ENCODE peak calls at places on chromosomes 13 and 19, in four cellular contexts. B is K562, N is GM12878, L is HepG2. G is an unnamed sample.

GRCh38 chr19:42693760-42694350 is 46.4 kb downstream of the PSG3 start:
- DNase-seq in B (peak), N (no peak), L (peak), G (peak)

GRCh38 chr13:43036386-43037220 is 13.2 kb downstream of the DNAJC15 start:
- DNase-seq in B (no peak), N (no peak), L (no peak), G (no peak)

GRCh38 chr13:99812611-99813010 is 159.0 kb downstream of the ZIC5 start:
- DNase-seq in B (no peak), N (no peak), L (no peak), G (no peak)

GRCh38 chr13:42277618-42278276 is 5.8 kb downstream of the AKAP11 start:
- DNase-seq in B (no peak), N (no peak), L (no peak), G (no peak)

GRCh38 chr19:14542721-14543328 is 13.4 kb downstream of the TECR start:
- DNase-seq in B (peak), N (no peak), L (no peak), G (no peak)

GRCh38 chr19:58033741-58034475 is at the start of gene ZSCAN1:
- DNase-seq in B (no peak), N (no peak), L (no peak), G (peak)

GRCh38 chr13:52892925-52893324 is 44.5 kb upstream of the PCDH8 start:
- DNase-seq in B (no peak), N (no peak), L (no peak), G (no peak)

GRCh38 chr19:18291019-18291524 is 9.7 kb upstream of the JUND start:
- DNase-seq in B (peak), N (no peak), L (no peak), G (no peak)

GRCh38 chr19:7415163-7415856 is 66.6 kb downstream of the ARHGEF18 start:
- DNase-seq in B (no peak), N (no peak), L (peak), G (no peak)

GRCh38 chr13:59337070-59337469 is 826.7 kb downstream of the DIAPH3 start:
- DNase-seq in B (no peak), N (no peak), L (no peak), G (no peak)

GRCh38 chr19:55304279-55304978 is 20.6 kb downstream of the BRSK1 start:
- DNase-seq in B (peak), N (no peak), L (peak), G (peak)

GRCh38 chr13:99982021-99982740 is 597 bp downstream of the ZIC2 start:
- DNase-seq in B (peak), N (no peak), L (no peak), G (no peak)

GRCh38 chr19:34416021-34416545 is 11.9 kb downstream of the PDCD2L start:
- DNase-seq in B (no peak), N (no peak), L (no peak), G (no peak)

GRCh38 chr19:17794731-17795494 is at the start of gene B3GNT3:
- DNase-seq in B (peak), N (no peak), L (peak), G (peak)

GRCh38 chr13:109412232-109412935 is 374.0 kb downstream of the IRS2 start:
- DNase-seq in B (peak), N (no peak), L (no peak), G (peak)

GRCh38 chr13:25886438-25887214 is 165.2 kb downstream of the SHISA2 start:
- DNase-seq in B (no peak), N (no peak), L (no peak), G (no peak)

GRCh38 chr19:3671680-3672574 is 28.3 kb downstream of the PIP5K1C start:
- DNase-seq in B (peak), N (no peak), L (no peak), G (no peak)

GRCh38 chr13:113933901-113934300 is 40.0 kb downstream of the C13orf46 start:
- DNase-seq in B (no peak), N (no peak), L (no peak), G (no peak)

GRCh38 chr13:99384468-99384867 is 77.3 kb upstream of the GPR183 start:
- DNase-seq in B (no peak), N (no peak), L (no peak), G (no peak)

GRCh38 chr13:95660981-95661581 is 15.9 kb upstream of the DNAJC3 start:
- DNase-seq in B (peak), N (no peak), L (peak), G (no peak)

GRCh38 chr19:31141301-31141700 is 207.9 kb downstream of the TSHZ3 start:
- DNase-seq in B (no peak), N (no peak), L (no peak), G (no peak)

GRCh38 chr19:16623576-16623975 is 4.4 kb downstream of the MED26 start:
- DNase-seq in B (no peak), N (peak), L (no peak), G (no peak)

GRCh38 chr19:51282335-51282734 is 29.1 kb upstream of the IGLON5 start:
- DNase-seq in B (no peak), N (no peak), L (no peak), G (no peak)

GRCh38 chr13:60433505-60433904 is 36.5 kb downstream of the TDRD3 start:
- DNase-seq in B (no peak), N (no peak), L (no peak), G (no peak)

GRCh38 chr19:41866284-41866683 is 6.2 kb downstream of the RPS19 start:
- DNase-seq in B (no peak), N (no peak), L (no peak), G (no peak)

GRCh38 chr13:110965038-110965754 is 50.3 kb upstream of the ANKRD10 start:
- DNase-seq in B (peak), N (peak), L (peak), G (no peak)

GRCh38 chr13:110455941-110456340 is 105.6 kb downstream of the RAB20 start:
- DNase-seq in B (peak), N (no peak), L (peak), G (peak)

GRCh38 chr13:43865892-43866291 is 13.6 kb downstream of the CCDC122 start:
- DNase-seq in B (no peak), N (no peak), L (no peak), G (no peak)

GRCh38 chr13:109400192-109400591 is 386.2 kb downstream of the IRS2 start:
- DNase-seq in B (no peak), N (no peak), L (no peak), G (no peak)

GRCh38 chr13:105184221-105184620 is 1351.2 kb downstream of the EFNB2 start:
- DNase-seq in B (no peak), N (no peak), L (no peak), G (no peak)

GRCh38 chr13:31786011-31786410 is 46.7 kb downstream of the RXFP2 start:
- DNase-seq in B (no peak), N (no peak), L (no peak), G (no peak)

GRCh38 chr13:49441846-49442245 is 2.0 kb downstream of the CAB39L start:
- DNase-seq in B (no peak), N (no peak), L (no peak), G (no peak)

GRCh38 chr13:49586717-49587116 is 1.4 kb upstream of the RCBTB1 start:
- DNase-seq in B (no peak), N (no peak), L (peak), G (no peak)

GRCh38 chr13:26266311-26266710 is 12.4 kb downstream of the CDK8 start:
- DNase-seq in B (no peak), N (no peak), L (no peak), G (no peak)

GRCh38 chr19:40626918-40627317 is 25.7 kb downstream of the LTBP4 start:
- DNase-seq in B (no peak), N (no peak), L (no peak), G (no peak)

GRCh38 chr13:20456737-20457136 is 68.9 kb downstream of the CRYL1 start:
- DNase-seq in B (no peak), N (no peak), L (no peak), G (no peak)

GRCh38 chr19:10500247-10500592 is 2.9 kb downstream of the KEAP1 start:
- DNase-seq in B (no peak), N (no peak), L (no peak), G (no peak)

GRCh38 chr19:10505583-10506229 is 2.5 kb upstream of the KEAP1 start:
- DNase-seq in B (peak), N (no peak), L (peak), G (peak)

GRCh38 chr19:10502524-10503001 is 593 bp downstream of the KEAP1 start:
- DNase-seq in B (peak), N (peak), L (peak), G (peak)

GRCh38 chr19:10501971-10502523 is 1.1 kb downstream of the KEAP1 start:
- DNase-seq in B (peak), N (no peak), L (peak), G (peak)

GRCh38 chr19:10503002-10503789 is at the start of gene KEAP1:
- DNase-seq in B (peak), N (no peak), L (peak), G (peak)
- TF ChIP-seq CREM in B (peak), N (no peak), L (no peak), G (peak)

DNA sequence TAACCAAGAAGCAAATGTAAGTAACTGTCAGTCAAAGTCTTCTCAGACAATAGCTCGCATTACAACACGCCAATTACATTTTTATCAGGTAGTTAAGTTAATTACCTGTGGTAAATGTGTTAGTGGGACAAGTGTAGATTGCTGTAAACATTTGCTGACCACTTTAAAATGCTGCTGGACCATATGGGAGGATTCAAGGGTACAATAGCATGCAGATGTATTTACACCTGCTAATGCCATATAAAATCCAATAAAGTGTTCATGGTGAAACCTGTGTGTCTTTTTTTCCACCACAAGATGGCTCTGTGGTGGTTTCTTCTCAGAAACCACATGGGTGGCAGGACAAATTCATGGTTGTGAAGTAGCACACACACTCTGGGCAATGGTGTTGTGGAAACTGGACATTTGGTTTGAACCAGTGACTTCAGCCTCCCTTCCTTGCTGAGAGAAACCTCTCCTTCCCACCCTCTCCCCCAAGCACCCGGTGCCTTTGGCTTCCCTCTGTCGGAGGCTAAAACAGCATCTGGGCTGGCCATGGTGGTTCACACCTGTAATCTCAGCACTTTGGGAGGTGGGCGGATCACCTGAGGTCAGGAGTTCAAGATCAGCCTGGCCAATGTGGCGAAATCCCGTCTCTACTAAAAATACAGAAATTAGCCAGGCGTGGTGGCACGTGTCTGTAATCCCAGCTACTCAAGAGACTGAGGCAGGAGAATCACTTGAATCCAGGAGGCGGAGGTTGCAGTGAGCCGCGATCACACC is 18.1 kb upstream of the GTF3A start:
- DNase-seq in B (peak), N (no peak), L (peak), G (no peak)
- TF ChIP-seq CREM in B (no peak), N (no peak), L (no peak), G (no peak)

DNA sequence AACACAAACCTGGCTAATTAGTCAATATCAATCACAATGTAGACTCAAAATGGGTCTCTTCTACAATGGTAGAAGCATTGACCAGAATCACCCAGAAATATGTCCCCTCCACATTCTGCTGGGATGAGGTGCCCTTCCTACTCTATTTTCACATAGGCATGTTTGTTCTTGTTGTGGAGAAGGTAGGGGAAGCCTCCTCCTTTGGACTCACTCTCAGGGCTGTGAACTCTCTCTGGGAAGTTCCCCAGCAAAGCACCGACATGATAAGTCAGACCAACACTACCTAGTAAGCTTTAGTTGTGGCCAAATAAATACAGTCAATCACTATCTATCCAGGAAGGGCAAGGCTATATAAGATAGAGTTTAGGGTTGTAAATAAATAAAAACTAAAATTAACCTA is 194.5 kb upstream of the UBL3 start:
- DNase-seq in B (no peak), N (no peak), L (no peak), G (no peak)
- TF ChIP-seq CREM in B (no peak), N (no peak), L (no peak), G (no peak)

GRCh38 chr13:112658807-112659206 is 31.0 kb upstream of the ATP11A start:
- DNase-seq in B (no peak), N (no peak), L (no peak), G (no peak)
- TF ChIP-seq CREM in B (no peak), N (no peak), L (no peak), G (no peak)

GRCh38 chr13:73593199-73593765 is 534.5 kb downstream of the KLF5 start:
- DNase-seq in B (no peak), N (no peak), L (peak), G (no peak)

GRCh38 chr13:73596382-73596781 is 537.6 kb downstream of the KLF5 start:
- DNase-seq in B (no peak), N (no peak), L (no peak), G (no peak)

GRCh38 chr13:73591861-73592260 is 533.1 kb downstream of the KLF5 start:
- DNase-seq in B (no peak), N (no peak), L (no peak), G (no peak)
- TF ChIP-seq CREM in B (no peak), N (no peak), L (no peak), G (no peak)

GRCh38 chr19:29530549-29531457 is 5.0 kb downstream of the VSTM2B start:
- DNase-seq in B (no peak), N (no peak), L (no peak), G (no peak)
- TF ChIP-seq CREM in B (no peak), N (no peak), L (no peak), G (no peak)

GRCh38 chr13:92345627-92346026 is 881.0 kb upstream of the GPC6 start:
- DNase-seq in B (no peak), N (no peak), L (no peak), G (no peak)

GRCh38 chr13:92346046-92346445 is 880.6 kb upstream of the GPC6 start:
- DNase-seq in B (no peak), N (no peak), L (no peak), G (no peak)
- TF ChIP-seq CREM in B (no peak), N (no peak), L (no peak), G (no peak)

DNA sequence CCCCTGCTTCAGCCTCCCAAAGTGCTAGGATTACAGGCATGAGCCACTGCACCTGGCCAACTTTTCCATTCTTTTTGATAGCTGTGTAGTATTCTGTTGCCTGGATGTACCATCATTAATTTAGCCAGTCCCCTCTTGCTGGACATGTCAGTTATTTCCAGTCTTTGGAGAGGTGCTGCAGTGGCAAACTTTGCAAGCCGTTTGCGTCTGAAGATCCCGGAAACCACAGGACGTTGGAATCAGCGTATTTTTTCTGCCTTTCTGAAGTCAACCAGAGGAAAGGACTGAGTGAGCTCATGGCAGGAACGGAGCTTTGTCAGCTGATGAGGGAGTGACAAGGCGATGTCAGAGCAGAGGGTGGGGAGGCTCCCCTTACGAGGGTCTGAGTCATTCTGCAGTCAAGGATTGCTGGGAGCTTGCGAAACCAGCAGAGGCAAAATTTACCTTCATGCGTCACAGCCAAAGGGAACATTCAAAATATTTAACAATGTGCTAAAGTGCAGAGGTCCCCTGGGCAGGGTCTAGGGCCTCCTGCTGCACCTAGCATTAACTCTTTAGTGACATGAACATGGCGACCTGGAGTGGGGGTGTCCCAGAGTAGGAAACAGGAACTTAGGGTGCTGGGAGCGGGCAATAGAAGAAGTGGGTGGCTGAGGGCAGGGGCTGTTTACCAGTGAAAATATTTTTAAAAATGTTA is 5.6 kb downstream of the C5AR1 start:
- DNase-seq in B (peak), N (no peak), L (peak), G (no peak)
- TF ChIP-seq CREM in B (peak), N (no peak), L (no peak), G (no peak)

DNA sequence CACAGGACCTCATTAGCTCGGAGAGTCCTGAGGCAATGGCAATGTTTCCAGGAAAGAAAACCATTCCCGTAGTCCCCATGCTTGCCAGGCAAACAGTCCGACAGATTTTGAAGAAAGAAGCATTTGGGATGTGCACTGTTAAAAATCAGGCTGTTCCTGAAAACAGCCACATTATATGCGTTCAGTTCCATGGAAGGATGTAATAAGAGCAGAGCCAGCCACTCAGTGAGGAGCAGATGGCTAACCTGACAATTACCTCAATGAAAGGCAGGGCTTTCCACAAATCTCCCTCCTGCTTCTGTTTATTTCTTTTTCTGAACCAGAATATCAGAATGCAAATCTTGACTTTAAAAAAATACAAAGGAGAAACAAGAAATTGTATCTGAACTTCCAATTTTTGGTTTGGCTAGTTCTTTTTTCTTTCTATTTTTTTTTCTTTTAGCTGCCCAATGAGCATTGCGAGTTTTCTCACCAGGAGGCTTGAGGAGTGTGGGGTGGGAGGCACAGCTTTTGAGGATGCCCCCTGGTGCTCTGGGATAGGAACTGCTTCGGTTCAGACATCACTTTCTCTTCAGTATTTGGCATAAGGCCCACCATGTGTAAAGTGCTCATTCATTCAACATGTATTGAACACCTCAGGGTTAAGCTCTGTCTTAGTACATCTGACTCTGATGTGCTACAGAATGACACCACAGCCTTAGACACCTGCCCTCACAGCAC is 124.2 kb downstream of the TBC1D4 start:
- DNase-seq in B (peak), N (no peak), L (peak), G (peak)
- TF ChIP-seq CREM in B (no peak), N (no peak), L (no peak), G (no peak)

GRCh38 chr19:13208131-13208963 is 58.1 kb downstream of the IER2 start:
- DNase-seq in B (no peak), N (peak), L (no peak), G (no peak)
- TF ChIP-seq CREM in B (no peak), N (no peak), L (no peak), G (no peak)

G was measured in WTC11.